ENCODE peak calls at places on chromosomes 4 and X, in five cellular contexts. W is T-helper 2 cell; X is MG63; E is GM04504; U is activated naive CD4-positive, alpha-beta T cell. T is an unnamed sample.

GRCh38 chr4:184375027-184375426 is 99.3 kb downstream of the IRF2 start:
- DNase-seq in W (no peak), X (no peak), E (no peak), U (no peak), T (no peak)

GRCh38 chr4:79865253-79865652 is 207.8 kb downstream of the ANTXR2 start:
- DNase-seq in W (no peak), X (peak), E (peak), U (no peak), T (no peak)

GRCh38 chr4:21507439-21507838 is 441.1 kb downstream of the KCNIP4 start:
- DNase-seq in W (no peak), X (no peak), E (no peak), U (no peak), T (no peak)

GRCh38 chr4:182918791-182919302 is 1.7 kb upstream of the DCTD start:
- DNase-seq in W (no peak), X (no peak), E (no peak), U (no peak), T (peak)

GRCh38 chrX:13258725-13259124 is 61.1 kb downstream of the ATXN3L start:
- DNase-seq in W (no peak), X (no peak), E (no peak), U (no peak), T (no peak)

GRCh38 chr4:133668061-133668851 is 519.2 kb downstream of the PCDH10 start:
- DNase-seq in W (no peak), X (no peak), E (no peak), U (no peak), T (no peak)

GRCh38 chr4:149605601-149606378 is 209.9 kb downstream of the IQCM start:
- DNase-seq in W (no peak), X (no peak), E (peak), U (no peak), T (no peak)

GRCh38 chr4:16116493-16116990 is 32.7 kb upstream of the PROM1 start:
- DNase-seq in W (no peak), X (no peak), E (no peak), U (no peak), T (no peak)

GRCh38 chr4:107740381-107740780 is 20.3 kb upstream of the PAPSS1 start:
- DNase-seq in W (no peak), X (no peak), E (no peak), U (no peak), T (no peak)

GRCh38 chr4:82524570-82525152 is 37.1 kb downstream of the TMEM150C start:
- DNase-seq in W (no peak), X (no peak), E (no peak), U (no peak), T (no peak)

GRCh38 chr4:31995943-31996901 is 1276.1 kb downstream of the PCDH7 start:
- DNase-seq in W (no peak), X (no peak), E (no peak), U (no peak), T (no peak)

GRCh38 chrX:48520976-48521352 is 644 bp upstream of the EBP start:
- DNase-seq in W (no peak), X (no peak), E (no peak), U (no peak), T (no peak)

GRCh38 chrX:148698221-148698620 is 197.8 kb downstream of the AFF2 start:
- DNase-seq in W (no peak), X (no peak), E (no peak), U (no peak), T (no peak)

GRCh38 chr4:94339779-94340178 is 2.9 kb downstream of the HPGDS start:
- DNase-seq in W (no peak), X (no peak), E (no peak), U (no peak), T (peak)

GRCh38 chr4:163587867-163588266 is 93.4 kb downstream of the TMA16 start:
- DNase-seq in W (no peak), X (no peak), E (no peak), U (no peak), T (no peak)

GRCh38 chr4:169412046-169412445 is 141.3 kb upstream of the SH3RF1 start:
- DNase-seq in W (no peak), X (no peak), E (no peak), U (no peak), T (no peak)

GRCh38 chrX:7972586-7972985 is 45.4 kb upstream of the PNPLA4 start:
- DNase-seq in W (no peak), X (no peak), E (no peak), U (no peak), T (no peak)

GRCh38 chr4:121726642-121727268 is 30.0 kb upstream of the ANXA5 start:
- DNase-seq in W (no peak), X (no peak), E (peak), U (no peak), T (peak)

GRCh38 chr4:38124961-38125360 is 164.8 kb downstream of the PTTG2 start:
- DNase-seq in W (no peak), X (no peak), E (no peak), U (no peak), T (no peak)

GRCh38 chr4:1547131-1547862 is 136.8 kb downstream of the FAM53A start:
- DNase-seq in W (no peak), X (no peak), E (no peak), U (no peak), T (no peak)

GRCh38 chr4:91113130-91113706 is 986.0 kb downstream of the CCSER1 start:
- DNase-seq in W (no peak), X (no peak), E (no peak), U (no peak), T (no peak)

GRCh38 chrX:10833299-10834169 is 213.1 kb upstream of the MID1 start:
- DNase-seq in W (no peak), X (no peak), E (no peak), U (no peak), T (no peak)

GRCh38 chr4:119299221-119300071 is 22.5 kb downstream of the FABP2 start:
- DNase-seq in W (no peak), X (no peak), E (no peak), U (no peak), T (peak)

GRCh38 chr4:139761461-139761860 is 95.8 kb downstream of the MGST2 start:
- DNase-seq in W (no peak), X (no peak), E (peak), U (no peak), T (no peak)